ENCODE peak calls at places on chromosomes 16 and 17, in six cellular contexts. C is HCT116, W is K562, T is H1, E is HepG2, V is SK-N-MC. S is an unnamed sample.

GRCh38 chr17:67865438-67865837 is 40.1 kb downstream of the BPTF start:
- DNase-seq in W (no peak), E (no peak), C (no peak), T (no peak), V (no peak), S (peak; percentile 28)

GRCh38 chr16:30095166-30096078 is 591 bp downstream of the YPEL3 start:
- DNase-seq in W (no peak), C (no peak), E (no peak), T (no peak), V (no peak), S (no peak)

GRCh38 chr16:19696312-19696711 is 21.7 kb downstream of the KNOP1 start:
- DNase-seq in T (no peak), W (peak; percentile 57), V (peak; percentile 72), E (no peak), C (no peak), S (peak; percentile 94)

GRCh38 chr16:48613061-48613957 is 3.3 kb upstream of the N4BP1 start:
- DNase-seq in W (no peak), E (peak; percentile 76), T (no peak), C (no peak), V (no peak), S (no peak)

GRCh38 chr16:27543801-27544200 is 5.9 kb downstream of the GTF3C1 start:
- DNase-seq in E (no peak), T (no peak), V (no peak), C (no peak), W (no peak), S (no peak)

GRCh38 chr17:63435681-63436522 is 10.2 kb downstream of the CYB561 start:
- DNase-seq in T (peak; percentile 75), E (no peak), V (no peak), C (no peak), W (no peak), S (no peak)

GRCh38 chr16:75011634-75012307 is 12.9 kb downstream of the ZNRF1 start:
- DNase-seq in E (no peak), W (peak; percentile 43), C (peak; percentile 75), T (no peak), V (no peak), S (peak; percentile 89)

GRCh38 chr16:896261-897199 is 74.3 kb downstream of the LMF1 start:
- DNase-seq in E (no peak), C (no peak), W (no peak), V (no peak), T (no peak), S (no peak)

GRCh38 chr16:11250091-11250785 is 5.8 kb downstream of the SOCS1 start:
- DNase-seq in T (peak; percentile 72), W (no peak), V (no peak), E (no peak), C (no peak), S (no peak)

GRCh38 chr17:61661135-61661534 is 70.1 kb upstream of the NACA2 start:
- DNase-seq in E (no peak), W (no peak), C (no peak), T (no peak), V (no peak), S (no peak)

GRCh38 chr16:5616841-5617240 is 519.2 kb upstream of the EEF2KMT start:
- DNase-seq in E (no peak), V (no peak), C (no peak), T (no peak), W (no peak), S (no peak)
- H3K9me3 ChIP-seq in E (no peaks in the 10 kb centered on the region), V (no peaks in the 10 kb centered on the region), C (no peaks in the 10 kb centered on the region), T (no peaks in the 10 kb centered on the region), W (no peaks in the 10 kb centered on the region), S (peaks cover 8% of the 10 kb centered on the region)

GRCh38 chr16:1918890-1919679 is 870 bp upstream of the HS3ST6 start:
- DNase-seq in T (no peak), W (no peak), E (no peak), V (no peak), C (no peak), S (no peak)

GRCh38 chr16:1918312-1918889 is at the start of gene HS3ST6:
- DNase-seq in W (peak; percentile 53), V (no peak), E (no peak), C (no peak), T (no peak), S (no peak)

GRCh38 chr16:1916654-1916990 is 1.6 kb downstream of the HS3ST6 start:
- DNase-seq in E (no peak), C (no peak), W (no peak), T (no peak), V (no peak), S (no peak)

GRCh38 chr16:1917056-1917664 is 1.1 kb downstream of the HS3ST6 start:
- DNase-seq in C (no peak), E (no peak), V (no peak), T (no peak), W (no peak), S (no peak)

DNA sequence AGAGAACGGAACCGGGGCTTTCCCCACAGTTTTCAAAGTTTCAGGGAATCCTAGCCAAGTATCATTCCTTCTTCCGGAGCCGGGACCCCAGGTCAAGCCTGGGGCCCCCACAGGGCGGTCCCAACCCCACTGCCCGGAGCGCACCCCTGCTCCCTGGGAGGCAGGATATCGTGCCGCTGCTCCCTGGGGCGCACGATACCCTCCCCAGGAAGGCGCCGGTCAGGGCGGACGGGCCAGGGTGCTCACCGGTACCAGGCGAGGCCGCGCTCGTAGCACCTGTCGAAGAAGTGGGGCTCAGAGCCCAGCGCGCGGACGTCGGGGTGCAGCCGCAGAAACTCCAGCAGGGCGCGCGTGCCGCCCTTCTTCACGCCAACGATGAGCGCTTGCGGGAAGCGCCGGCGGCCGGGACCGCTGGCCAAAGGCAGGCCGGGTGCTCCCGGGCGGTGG is 527 bp downstream of the HS3ST6 start:
- DNase-seq in T (no peak), C (no peak), W (no peak), E (no peak), V (no peak), S (no peak)
- TF ChIP-seq EZH2 in T (peak; percentile 93), C (no peak), W (no peak), E (peak; percentile 68), V (no peak), S (peak; percentile 69)

DNA sequence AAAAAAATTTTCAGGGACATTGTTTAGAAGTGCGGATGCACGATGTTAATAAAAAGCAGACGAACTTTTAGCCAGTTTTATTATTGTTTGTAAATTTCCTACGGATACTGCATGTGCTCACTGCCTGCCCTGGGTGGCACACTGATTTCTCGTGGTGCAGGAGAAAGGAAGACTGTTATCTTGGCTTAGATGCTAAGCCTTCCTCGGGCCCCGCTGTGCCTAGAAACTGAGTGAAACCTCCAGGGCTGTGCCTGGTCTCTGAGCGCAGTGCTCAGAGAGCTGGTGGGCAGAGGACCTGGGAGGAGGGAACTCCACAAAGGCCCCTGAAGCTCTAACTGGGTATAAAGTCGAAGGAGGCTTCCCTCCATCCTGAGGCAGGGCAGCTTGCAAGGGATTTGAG is 35.4 kb upstream of the TNRC6C start:
- DNase-seq in W (no peak), V (no peak), C (no peak), E (no peak), T (no peak), S (no peak)
- TF ChIP-seq POLR2AphosphoS5 in W (no peak), V (no peak), C (no peak), E (no peak), T (no peak), S (no peak)

GRCh38 chr17:5092139-5093010 is 14.1 kb downstream of the ZFP3 start:
- DNase-seq in T (no peak), C (no peak), W (no peak), V (no peak), E (no peak), S (no peak)
- H3K9me3 ChIP-seq in T (peaks cover 77% of the 10 kb centered on the region), C (peaks cover 39% of the 10 kb centered on the region), W (peaks cover 6% of the 10 kb centered on the region), V (peaks cover 29% of the 10 kb centered on the region), E (peaks cover 76% of the 10 kb centered on the region), S (peaks cover 22% of the 10 kb centered on the region)

DNA sequence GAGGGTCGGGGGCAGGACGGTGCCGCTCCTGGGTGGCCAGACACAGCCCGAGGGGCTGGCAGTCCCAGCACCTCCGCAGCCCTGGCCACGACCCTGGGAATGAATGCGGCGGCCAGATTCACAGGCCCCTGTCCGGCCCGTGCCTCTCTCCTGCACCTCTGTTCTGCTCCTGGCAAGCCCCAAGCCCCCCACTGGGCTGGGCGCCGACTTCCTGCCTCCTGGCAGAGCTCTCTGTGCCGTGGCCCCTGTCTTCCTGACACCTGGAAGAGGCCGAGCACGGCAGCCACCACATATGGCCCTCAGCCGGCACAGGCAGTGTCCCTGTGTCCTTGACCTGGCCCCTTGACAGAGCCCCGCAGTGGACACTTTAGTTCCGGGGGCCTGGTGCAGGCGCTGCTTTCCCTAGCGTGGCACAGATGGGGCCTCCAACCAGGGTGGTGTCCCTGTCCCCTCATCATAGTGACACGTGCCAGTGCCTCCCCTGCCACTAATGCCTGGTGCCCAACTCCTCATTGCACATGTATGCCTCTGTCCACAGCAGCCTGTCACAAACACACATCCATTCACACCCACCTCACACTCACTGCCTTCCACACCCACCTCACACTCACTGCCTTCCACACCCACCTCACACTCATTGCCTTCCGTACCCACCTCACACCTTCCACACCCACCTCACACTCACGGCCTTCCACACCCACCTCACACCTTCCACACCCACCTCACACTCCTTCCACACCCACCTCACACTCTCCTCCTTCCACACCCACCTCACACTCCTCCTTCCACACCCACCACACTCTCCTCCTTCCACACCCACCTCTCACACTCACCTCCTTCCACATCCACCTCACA is 110.6 kb upstream of the PLCG2 start:
- DNase-seq in E (no peak), W (no peak), V (no peak), T (no peak), C (no peak), S (no peak)
- TF ChIP-seq EZH2 in E (no peak), W (no peak), V (no peak), T (no peak), C (no peak), S (no peak)

GRCh38 chr16:66503612-66504011 is 46.3 kb downstream of the TK2 start:
- DNase-seq in E (no peak), C (no peak), V (no peak), W (no peak), T (no peak), S (no peak)

GRCh38 chr16:66503030-66503429 is 46.9 kb downstream of the TK2 start:
- DNase-seq in W (no peak), E (no peak), T (no peak), C (no peak), V (no peak), S (no peak)

GRCh38 chr16:66507731-66508239 is 42.1 kb downstream of the TK2 start:
- DNase-seq in W (no peak), T (no peak), E (no peak), V (no peak), C (no peak), S (no peak)

DNA sequence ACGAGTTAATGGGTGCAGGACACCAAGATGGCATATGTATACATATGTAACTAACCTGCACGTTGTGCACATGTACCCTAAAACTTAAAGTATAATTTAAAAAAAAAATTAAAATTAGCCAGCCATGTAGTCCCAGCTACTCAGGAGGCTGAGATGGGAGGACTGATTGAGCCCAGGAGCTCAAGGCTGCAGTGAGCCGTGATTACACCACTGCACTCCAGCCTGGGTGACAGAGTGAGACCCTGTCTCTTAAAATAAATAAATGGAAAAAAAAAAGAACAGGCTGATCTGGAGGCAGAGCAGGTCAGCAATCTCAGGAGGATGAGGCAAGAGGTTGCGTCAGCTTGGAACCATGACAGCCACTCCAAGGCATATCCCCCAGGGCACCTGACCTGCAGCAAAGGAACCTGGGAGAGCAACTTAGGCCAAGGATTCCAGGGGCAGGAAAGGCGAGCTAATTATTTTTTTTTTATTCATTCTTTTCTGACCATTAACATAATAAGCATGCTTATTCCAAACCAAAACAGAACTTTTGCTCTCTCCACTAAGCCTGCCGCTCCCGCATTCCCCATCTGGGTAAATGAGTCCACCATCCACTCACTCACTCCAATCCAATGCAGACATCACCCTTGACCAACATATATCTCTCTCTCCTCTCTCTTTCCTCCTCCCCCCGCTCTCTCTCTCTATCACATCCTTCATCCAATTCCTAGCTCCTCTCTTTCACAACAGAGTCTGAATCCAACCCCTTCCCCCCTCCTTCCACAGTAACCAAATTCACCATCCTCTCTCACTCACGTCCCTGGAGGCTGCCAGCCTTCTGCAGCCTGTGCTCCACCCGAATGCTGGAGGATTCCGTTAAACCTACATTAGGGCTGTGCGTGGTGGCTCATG is 47.7 kb downstream of the TK2 start:
- DNase-seq in T (no peak), V (no peak), C (no peak), E (peak; percentile 47), W (no peak), S (no peak)
- TF ChIP-seq POLR2AphosphoS5 in T (no peak), V (no peak), C (no peak), E (no peak), W (no peak), S (no peak)